ENCODE peak calls at places on chromosomes 1 and 21, in seven cellular contexts. One of them, this sample, is unnamed.

GRCh38 chr1:44714944-44715571 is 15.9 kb downstream of the RNU5D-1 start:
- DNase-seq in activated T-cell treated with anti-CD3 and anti-CD28 coated beads, Interleukin-2, amount 50 U/mL, for 1 hour: peak; percentile 66
- DNase-seq in uterus: peak; percentile 66
- DNase-seq in heart right ventricle: no peak
- DNase-seq in HCT116: no peak
- DNase-seq in substantia nigra: peak; percentile 55
- DNase-seq in GOT3: no peak
- DNase-seq in this sample: peak; percentile 15

GRCh38 chr1:23959461-23960290 is at the start of gene PNRC2:
- DNase-seq in activated T-cell treated with anti-CD3 and anti-CD28 coated beads, Interleukin-2, amount 50 U/mL, for 1 hour: peak; percentile 95
- DNase-seq in uterus: peak; percentile 96
- DNase-seq in heart right ventricle: peak; percentile 96
- DNase-seq in HCT116: peak; percentile 86
- DNase-seq in substantia nigra: peak; percentile 97
- DNase-seq in GOT3: peak; percentile 88
- DNase-seq in this sample: peak; percentile 79

GRCh38 chr1:53311104-53311908 is 16.6 kb downstream of the LRP8 start:
- DNase-seq in activated T-cell treated with anti-CD3 and anti-CD28 coated beads, Interleukin-2, amount 50 U/mL, for 1 hour: no peak
- DNase-seq in uterus: no peak
- DNase-seq in heart right ventricle: no peak
- DNase-seq in HCT116: no peak
- DNase-seq in substantia nigra: peak; percentile 55
- DNase-seq in GOT3: no peak
- DNase-seq in this sample: no peak

GRCh38 chr1:66937529-66938234 is 12.9 kb downstream of the MIER1 start:
- DNase-seq in activated T-cell treated with anti-CD3 and anti-CD28 coated beads, Interleukin-2, amount 50 U/mL, for 1 hour: no peak
- DNase-seq in uterus: no peak
- DNase-seq in heart right ventricle: no peak
- DNase-seq in HCT116: no peak
- DNase-seq in substantia nigra: no peak
- DNase-seq in GOT3: no peak
- DNase-seq in this sample: no peak

GRCh38 chr1:235207202-235207565 is 46.1 kb upstream of the RBM34 start:
- DNase-seq in activated T-cell treated with anti-CD3 and anti-CD28 coated beads, Interleukin-2, amount 50 U/mL, for 1 hour: peak; percentile 52
- DNase-seq in uterus: no peak
- DNase-seq in heart right ventricle: no peak
- DNase-seq in HCT116: no peak
- DNase-seq in substantia nigra: no peak
- DNase-seq in GOT3: no peak
- DNase-seq in this sample: no peak

GRCh38 chr21:14947613-14948160 is 117.1 kb downstream of the NRIP1 start:
- DNase-seq in activated T-cell treated with anti-CD3 and anti-CD28 coated beads, Interleukin-2, amount 50 U/mL, for 1 hour: no peak
- DNase-seq in uterus: no peak
- DNase-seq in heart right ventricle: no peak
- DNase-seq in HCT116: no peak
- DNase-seq in substantia nigra: peak; percentile 36
- DNase-seq in GOT3: no peak
- DNase-seq in this sample: no peak

GRCh38 chr1:168100315-168101002 is 36.3 kb downstream of the GPR161 start:
- DNase-seq in activated T-cell treated with anti-CD3 and anti-CD28 coated beads, Interleukin-2, amount 50 U/mL, for 1 hour: no peak
- DNase-seq in uterus: no peak
- DNase-seq in heart right ventricle: no peak
- DNase-seq in HCT116: no peak
- DNase-seq in substantia nigra: no peak
- DNase-seq in GOT3: no peak
- DNase-seq in this sample: no peak

GRCh38 chr1:213326666-213327317 is 275.8 kb downstream of the RPS6KC1 start:
- DNase-seq in activated T-cell treated with anti-CD3 and anti-CD28 coated beads, Interleukin-2, amount 50 U/mL, for 1 hour: no peak
- DNase-seq in uterus: no peak
- DNase-seq in heart right ventricle: peak; percentile 27
- DNase-seq in HCT116: no peak
- DNase-seq in substantia nigra: no peak
- DNase-seq in GOT3: no peak
- DNase-seq in this sample: no peak

GRCh38 chr1:85417017-85417416 is 47.9 kb downstream of the DDAH1 start:
- DNase-seq in activated T-cell treated with anti-CD3 and anti-CD28 coated beads, Interleukin-2, amount 50 U/mL, for 1 hour: no peak
- DNase-seq in uterus: no peak
- DNase-seq in heart right ventricle: no peak
- DNase-seq in HCT116: no peak
- DNase-seq in substantia nigra: peak; percentile 6
- DNase-seq in GOT3: no peak
- DNase-seq in this sample: no peak

GRCh38 chr1:237104096-237104495 is 62.1 kb downstream of the RYR2 start:
- DNase-seq in activated T-cell treated with anti-CD3 and anti-CD28 coated beads, Interleukin-2, amount 50 U/mL, for 1 hour: no peak
- DNase-seq in uterus: no peak
- DNase-seq in heart right ventricle: no peak
- DNase-seq in HCT116: no peak
- DNase-seq in substantia nigra: peak; percentile 39
- DNase-seq in GOT3: no peak
- DNase-seq in this sample: no peak

GRCh38 chr21:19648376-19648775 is 1244.8 kb upstream of the TMPRSS15 start:
- DNase-seq in activated T-cell treated with anti-CD3 and anti-CD28 coated beads, Interleukin-2, amount 50 U/mL, for 1 hour: no peak
- DNase-seq in uterus: no peak
- DNase-seq in heart right ventricle: no peak
- DNase-seq in HCT116: no peak
- DNase-seq in substantia nigra: no peak
- DNase-seq in GOT3: no peak
- DNase-seq in this sample: no peak

GRCh38 chr1:14345925-14346550 is 252.4 kb upstream of the KAZN start:
- DNase-seq in activated T-cell treated with anti-CD3 and anti-CD28 coated beads, Interleukin-2, amount 50 U/mL, for 1 hour: no peak
- DNase-seq in uterus: no peak
- DNase-seq in heart right ventricle: no peak
- DNase-seq in HCT116: peak; percentile 7
- DNase-seq in substantia nigra: no peak
- DNase-seq in GOT3: no peak
- DNase-seq in this sample: no peak

GRCh38 chr1:86782482-86782881 is 78.1 kb downstream of the SH3GLB1 start:
- DNase-seq in activated T-cell treated with anti-CD3 and anti-CD28 coated beads, Interleukin-2, amount 50 U/mL, for 1 hour: no peak
- DNase-seq in uterus: no peak
- DNase-seq in heart right ventricle: no peak
- DNase-seq in HCT116: no peak
- DNase-seq in substantia nigra: no peak
- DNase-seq in GOT3: no peak
- DNase-seq in this sample: no peak

GRCh38 chr1:186082235-186082937 is 292.7 kb downstream of the TPR start:
- DNase-seq in activated T-cell treated with anti-CD3 and anti-CD28 coated beads, Interleukin-2, amount 50 U/mL, for 1 hour: no peak
- DNase-seq in uterus: peak; percentile 32
- DNase-seq in heart right ventricle: peak; percentile 38
- DNase-seq in HCT116: peak; percentile 35
- DNase-seq in substantia nigra: peak; percentile 86
- DNase-seq in GOT3: no peak
- DNase-seq in this sample: peak; percentile 100

GRCh38 chr1:227894831-227895451 is 52.8 kb downstream of the WNT9A start:
- DNase-seq in activated T-cell treated with anti-CD3 and anti-CD28 coated beads, Interleukin-2, amount 50 U/mL, for 1 hour: peak; percentile 13
- DNase-seq in uterus: no peak
- DNase-seq in heart right ventricle: no peak
- DNase-seq in HCT116: no peak
- DNase-seq in substantia nigra: no peak
- DNase-seq in GOT3: no peak
- DNase-seq in this sample: no peak

GRCh38 chr1:205068457-205069035 is 15.7 kb downstream of the TMEM81 start:
- DNase-seq in activated T-cell treated with anti-CD3 and anti-CD28 coated beads, Interleukin-2, amount 50 U/mL, for 1 hour: no peak
- DNase-seq in uterus: no peak
- DNase-seq in heart right ventricle: no peak
- DNase-seq in HCT116: no peak
- DNase-seq in substantia nigra: no peak
- DNase-seq in GOT3: no peak
- DNase-seq in this sample: no peak

GRCh38 chr1:226733876-226734414 is 5.1 kb downstream of the ITPKB start:
- DNase-seq in activated T-cell treated with anti-CD3 and anti-CD28 coated beads, Interleukin-2, amount 50 U/mL, for 1 hour: no peak
- DNase-seq in uterus: no peak
- DNase-seq in heart right ventricle: no peak
- DNase-seq in HCT116: no peak
- DNase-seq in substantia nigra: no peak
- DNase-seq in GOT3: no peak
- DNase-seq in this sample: no peak

GRCh38 chr1:150234647-150235435 is 1.1 kb downstream of the ANP32E start:
- DNase-seq in activated T-cell treated with anti-CD3 and anti-CD28 coated beads, Interleukin-2, amount 50 U/mL, for 1 hour: peak; percentile 87
- DNase-seq in uterus: peak; percentile 82
- DNase-seq in heart right ventricle: peak; percentile 82
- DNase-seq in HCT116: peak; percentile 43
- DNase-seq in substantia nigra: peak; percentile 85
- DNase-seq in GOT3: peak; percentile 36
- DNase-seq in this sample: no peak

GRCh38 chr1:26862781-26863676 is at the start of gene SFN:
- DNase-seq in activated T-cell treated with anti-CD3 and anti-CD28 coated beads, Interleukin-2, amount 50 U/mL, for 1 hour: peak; percentile 65
- DNase-seq in uterus: no peak
- DNase-seq in heart right ventricle: no peak
- DNase-seq in HCT116: peak; percentile 98
- DNase-seq in substantia nigra: peak; percentile 48
- DNase-seq in GOT3: no peak
- DNase-seq in this sample: peak; percentile 75

GRCh38 chr1:3504151-3504822 is 49.8 kb downstream of the ARHGEF16 start:
- DNase-seq in activated T-cell treated with anti-CD3 and anti-CD28 coated beads, Interleukin-2, amount 50 U/mL, for 1 hour: no peak
- DNase-seq in uterus: peak; percentile 76
- DNase-seq in heart right ventricle: no peak
- DNase-seq in HCT116: peak; percentile 48
- DNase-seq in substantia nigra: peak; percentile 70
- DNase-seq in GOT3: peak; percentile 69
- DNase-seq in this sample: no peak